ENCODE peak calls at places on chromosomes 12 and 14, in six cellular contexts. C, I, W, J, R and Z are unnamed samples.

GRCh38 chr14:70018713-70019201 is 139.5 kb downstream of the SMOC1 start:
- DNase-seq in C (no peak), I (no peak), W (peak; percentile 18), J (no peak), R (no peak), Z (no peak)

GRCh38 chr12:22042981-22043669 is 2.9 kb upstream of the CMAS start:
- DNase-seq in C (peak; percentile 20), I (no peak), W (no peak), J (no peak), R (no peak), Z (peak; percentile 42)

GRCh38 chr14:101502761-101503392 is 58.4 kb upstream of the DIO3 start:
- DNase-seq in C (no peak), I (peak; percentile 5), W (peak; percentile 2), J (no peak), R (no peak), Z (no peak)

GRCh38 chr12:5017638-5018348 is 25.9 kb upstream of the KCNA5 start:
- DNase-seq in C (no peak), I (peak; percentile 63), W (no peak), J (no peak), R (no peak), Z (no peak)

GRCh38 chr12:86193931-86194330 is 62.3 kb downstream of the MGAT4C start:
- DNase-seq in C (no peak), I (no peak), W (no peak), J (no peak), R (no peak), Z (peak; percentile 44)

GRCh38 chr14:68668028-68668427 is 124.8 kb downstream of the ZFP36L1 start:
- DNase-seq in C (no peak), I (no peak), W (no peak), J (no peak), R (no peak), Z (no peak)

GRCh38 chr12:103880299-103881142 is 39.5 kb upstream of the NT5DC3 start:
- DNase-seq in C (no peak), I (no peak), W (no peak), J (no peak), R (no peak), Z (peak; percentile 69)

GRCh38 chr12:92574046-92574783 is 128.6 kb upstream of the PLEKHG7 start:
- DNase-seq in C (peak; percentile 29), I (peak; percentile 71), W (no peak), J (no peak), R (no peak), Z (no peak)

GRCh38 chr14:29235991-29236390 is 469.4 kb downstream of the FOXG1 start:
- DNase-seq in C (no peak), I (no peak), W (no peak), J (no peak), R (no peak), Z (no peak)

GRCh38 chr12:115075552-115076170 is 391.7 kb upstream of the TBX3 start:
- DNase-seq in C (no peak), I (no peak), W (no peak), J (no peak), R (no peak), Z (no peak)

GRCh38 chr12:62827042-62827441 is 107.9 kb downstream of the PPM1H start:
- DNase-seq in C (no peak), I (no peak), W (no peak), J (no peak), R (no peak), Z (no peak)

GRCh38 chr12:45216297-45216982 is 545 bp downstream of the ANO6 start:
- DNase-seq in C (peak; percentile 24), I (peak; percentile 65), W (no peak), J (peak; percentile 85), R (peak; percentile 6), Z (peak; percentile 41)

GRCh38 chr12:45214071-45214470 is 1.8 kb upstream of the ANO6 start:
- DNase-seq in C (no peak), I (no peak), W (no peak), J (no peak), R (no peak), Z (no peak)

GRCh38 chr12:45214739-45215418 is 1.0 kb upstream of the ANO6 start:
- DNase-seq in C (no peak), I (no peak), W (no peak), J (no peak), R (no peak), Z (no peak)

GRCh38 chr12:45216983-45217485 is 1.1 kb downstream of the ANO6 start:
- DNase-seq in C (no peak), I (no peak), W (no peak), J (no peak), R (no peak), Z (no peak)

DNA sequence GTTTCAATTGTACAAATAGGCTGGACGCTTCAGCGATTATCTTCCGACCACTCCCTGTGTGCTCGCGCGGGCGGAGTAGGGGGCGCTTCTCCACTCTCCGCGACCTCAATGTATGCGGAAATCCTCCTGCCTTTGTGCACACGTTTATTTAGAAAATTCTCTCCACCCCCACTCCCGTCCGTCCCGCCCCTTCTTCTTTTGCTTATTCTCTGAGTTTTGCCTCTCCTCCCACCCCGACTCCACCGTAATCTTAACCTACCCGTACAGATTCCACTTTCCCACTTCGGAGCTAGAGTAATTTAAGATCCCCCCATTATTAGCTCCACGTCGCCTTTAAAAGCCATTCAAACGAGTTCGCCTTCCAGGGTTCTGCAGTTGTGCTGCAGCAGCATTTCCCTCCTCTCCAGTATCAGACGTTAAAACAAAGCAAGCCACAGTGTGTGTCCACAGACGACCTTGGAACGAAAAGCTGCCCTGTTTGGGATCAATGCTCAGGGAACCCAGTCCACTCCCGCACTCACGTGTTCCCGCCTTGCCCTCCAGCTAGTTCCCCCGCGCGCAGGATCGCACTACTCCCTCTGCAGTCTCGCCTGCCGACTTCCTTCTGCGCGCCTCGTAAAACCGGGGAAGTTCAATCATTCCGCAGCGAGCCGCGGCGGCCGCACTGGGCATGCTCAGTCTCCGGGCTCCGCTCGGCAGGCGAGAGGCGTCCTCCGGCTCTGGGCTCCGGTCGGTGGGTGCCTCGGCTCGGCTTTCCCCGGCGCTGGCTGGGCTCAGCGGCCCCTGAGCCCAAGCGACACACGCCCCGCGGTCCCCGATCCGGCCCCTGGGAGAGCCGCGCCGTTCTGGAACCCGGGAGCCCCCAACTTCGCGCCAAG is at the start of gene ANO6:
- DNase-seq in C (peak; percentile 83), I (peak; percentile 88), W (peak; percentile 70), J (peak; percentile 95), R (peak; percentile 37), Z (peak; percentile 74)
- TF ChIP-seq CTCF in C (peak; percentile 49), I (no peak), W (no peak), J (peak; percentile 40), R (no peak), Z (peak; percentile 30)

GRCh38 chr12:122866950-122867607 is 28.8 kb downstream of the VPS37B start:
- DNase-seq in C (no peak), I (no peak), W (no peak), J (no peak), R (no peak), Z (no peak)

GRCh38 chr12:122866379-122866778 is 29.5 kb downstream of the VPS37B start:
- DNase-seq in C (no peak), I (no peak), W (no peak), J (no peak), R (no peak), Z (no peak)

GRCh38 chr12:122869207-122869973 is 26.5 kb downstream of the VPS37B start:
- DNase-seq in C (no peak), I (no peak), W (no peak), J (no peak), R (no peak), Z (no peak)

GRCh38 chr12:122868471-122869177 is 27.3 kb downstream of the VPS37B start:
- DNase-seq in C (no peak), I (no peak), W (no peak), J (no peak), R (no peak), Z (no peak)

GRCh38 chr12:122867701-122868461 is 28.0 kb downstream of the VPS37B start:
- DNase-seq in C (no peak), I (peak; percentile 88), W (no peak), J (no peak), R (no peak), Z (peak; percentile 79)
- TF ChIP-seq CTCF in C (peak; percentile 49), I (peak; percentile 72), W (no peak), J (no peak), R (no peak), Z (peak; percentile 59)

GRCh38 chr12:15527201-15527782 is 205.0 kb downstream of the PTPRO start:
- DNase-seq in C (no peak), I (peak; percentile 53), W (no peak), J (no peak), R (no peak), Z (no peak)
- TF ChIP-seq CTCF in C (peak; percentile 45), I (peak; percentile 68), W (no peak), J (no peak), R (no peak), Z (no peak)

GRCh38 chr12:97283297-97283696 is 179.3 kb upstream of the RMST start:
- DNase-seq in C (no peak), I (peak; percentile 52), W (no peak), J (no peak), R (no peak), Z (no peak)
- TF ChIP-seq CTCF in C (no peak), I (peak; percentile 79), W (no peak), J (no peak), R (no peak), Z (no peak)

DNA sequence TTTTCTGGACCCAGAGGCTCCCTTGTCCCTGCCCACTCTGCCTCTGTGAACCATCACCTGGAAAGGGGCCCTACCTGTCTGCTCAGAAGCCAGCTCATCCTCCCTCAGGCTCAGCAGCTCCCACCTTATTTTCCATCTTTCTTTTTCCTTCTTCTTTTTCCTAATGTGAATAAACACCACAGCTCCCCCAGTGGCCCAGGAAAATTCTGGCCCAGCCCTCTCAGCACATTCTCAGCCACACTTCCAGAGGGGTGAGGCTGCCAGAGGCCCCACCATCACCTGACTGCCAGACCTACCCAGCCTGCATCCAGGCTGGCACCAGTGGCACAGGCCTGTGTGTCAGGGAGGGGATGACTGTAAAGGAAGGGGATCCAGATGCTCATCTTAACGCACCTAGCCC is 23.0 kb downstream of the ZFHX2 start:
- DNase-seq in C (no peak), I (peak; percentile 49), W (no peak), J (no peak), R (no peak), Z (no peak)
- TF ChIP-seq CTCF in C (peak; percentile 56), I (peak; percentile 58), W (no peak), J (no peak), R (no peak), Z (peak; percentile 21)

GRCh38 chr12:124433147-124433874 is 134.1 kb downstream of the NCOR2 start:
- DNase-seq in C (no peak), I (no peak), W (no peak), J (no peak), R (no peak), Z (no peak)
- TF ChIP-seq CTCF in C (peak; percentile 2), I (no peak), W (no peak), J (no peak), R (no peak), Z (no peak)

DNA sequence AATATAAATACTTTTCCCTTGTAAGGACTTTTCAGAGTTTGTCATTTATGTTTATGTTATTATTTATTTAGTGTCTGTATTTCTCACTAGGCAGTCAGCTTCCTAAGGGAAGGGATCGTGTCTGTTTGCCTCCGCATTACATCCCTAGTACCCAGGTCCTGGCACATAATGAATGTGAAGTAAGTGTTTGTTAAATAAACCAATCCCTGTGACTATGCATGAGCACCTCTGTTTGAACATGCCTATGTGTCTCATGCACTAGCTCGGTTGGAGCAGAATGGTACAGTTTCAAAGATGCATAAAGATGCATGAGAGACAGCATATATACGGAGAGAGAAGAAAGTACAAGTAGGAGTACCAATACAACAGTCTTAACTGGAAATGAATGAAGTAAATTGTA is 99.3 kb downstream of the KIF21A start:
- DNase-seq in C (no peak), I (no peak), W (no peak), J (no peak), R (no peak), Z (no peak)
- TF ChIP-seq CTCF in C (no peak), I (no peak), W (no peak), J (no peak), R (no peak), Z (no peak)